ENCODE peak calls at places on chromosomes 6 and 20, in six cellular contexts. P is GDM1, D is right atrium auricular region, T is NCI-H460, H is astrocyte of the hippocampus, X is colonic mucosa. B is an unnamed sample.
A peak's percentile ranks its signal among the peaks of the same experiment; 100 is the strongest.

GRCh38 chr20:57283867-57284266 is 17.4 kb upstream of the BMP7 start:
- DNase-seq in P (no peak), D (no peak), H (no peak), X (no peak), T (no peak), B (no peak)

GRCh38 chr6:89843070-89843469 is 13.4 kb downstream of the CASP8AP2 start:
- DNase-seq in H (peak; percentile 44), D (no peak), P (no peak), X (no peak), T (no peak), B (no peak)

GRCh38 chr6:158686791-158687381 is 37.0 kb downstream of the SYTL3 start:
- DNase-seq in H (no peak), X (peak; percentile 17), D (no peak), P (peak; percentile 49), T (no peak), B (no peak)

GRCh38 chr6:159807150-159807859 is 7.2 kb downstream of the PNLDC1 start:
- DNase-seq in T (no peak), H (peak; percentile 17), P (no peak), D (no peak), X (no peak), B (no peak)

GRCh38 chr6:14068623-14069022 is 48.9 kb upstream of the CD83 start:
- DNase-seq in D (no peak), T (no peak), P (no peak), X (no peak), H (no peak), B (no peak)

GRCh38 chr20:49983123-49983847 is 505 bp downstream of the SNAI1 start:
- DNase-seq in H (no peak), X (no peak), T (no peak), D (no peak), P (no peak), B (no peak)

GRCh38 chr20:38997622-38998021 is 35.5 kb downstream of the DHX35 start:
- DNase-seq in P (no peak), T (no peak), D (no peak), H (no peak), X (no peak), B (no peak)

GRCh38 chr6:157068691-157069228 is 254.6 kb downstream of the TMEM242 start:
- DNase-seq in H (peak; percentile 55), X (no peak), D (no peak), P (no peak), T (no peak), B (no peak)

GRCh38 chr20:33709905-33710541 is 10.1 kb downstream of the PXMP4 start:
- DNase-seq in X (peak; percentile 38), T (no peak), P (no peak), D (no peak), H (no peak), B (no peak)

GRCh38 chr6:130708338-130708737 is 118.9 kb upstream of the SMLR1 start:
- DNase-seq in X (no peak), H (no peak), D (no peak), T (no peak), P (peak; percentile 15), B (no peak)

GRCh38 chr20:62134735-62135231 is 8.4 kb downstream of the PSMA7 start:
- DNase-seq in H (no peak), X (no peak), T (no peak), P (no peak), D (peak; percentile 82), B (no peak)